ENCODE peak calls at places on chromosome 9, in ten cellular contexts. N, Z, U, Y, H, P, I, Q, K and O are unnamed samples.

GRCh38 chr9:35910613-35911488 is 1.6 kb downstream of the SPAAR start:
- DNase-seq in N (peak), Z (peak), U (peak), Y (peak), H (no peak), P (peak), I (peak), Q (peak), K (peak), O (peak)

GRCh38 chr9:135989722-135990467 is 28.7 kb upstream of the UBAC1 start:
- DNase-seq in N (no peak), Z (no peak), U (peak), Y (no peak), H (no peak), P (no peak), I (no peak), Q (peak), K (no peak), O (no peak)

GRCh38 chr9:110758201-110758600 is 89.6 kb downstream of the MUSK start:
- DNase-seq in N (no peak), Z (no peak), U (no peak), Y (no peak), H (no peak), P (no peak), I (no peak), Q (no peak), K (no peak), O (no peak)

GRCh38 chr9:37025381-37026084 is 8.5 kb downstream of the PAX5 start:
- DNase-seq in N (no peak), Z (no peak), U (peak), Y (peak), H (no peak), P (no peak), I (no peak), Q (peak), K (no peak), O (no peak)

GRCh38 chr9:79471577-79472543 is 99.9 kb upstream of the TLE4 start:
- DNase-seq in N (peak), Z (no peak), U (peak), Y (peak), H (no peak), P (peak), I (no peak), Q (peak), K (peak), O (peak)

GRCh38 chr9:91177661-91178280 is 183.9 kb downstream of the AUH start:
- DNase-seq in N (peak), Z (peak), U (no peak), Y (peak), H (no peak), P (no peak), I (peak), Q (no peak), K (peak), O (peak)

GRCh38 chr9:31847963-31848362 is 536.5 kb upstream of the ACO1 start:
- DNase-seq in N (no peak), Z (no peak), U (no peak), Y (no peak), H (no peak), P (no peak), I (no peak), Q (no peak), K (no peak), O (no peak)

GRCh38 chr9:26169684-26170083 is 491.4 kb upstream of the TUSC1 start:
- DNase-seq in N (peak), Z (peak), U (no peak), Y (peak), H (no peak), P (no peak), I (no peak), Q (no peak), K (peak), O (peak)

GRCh38 chr9:121038452-121039203 is 11.4 kb downstream of the C5 start:
- DNase-seq in N (no peak), Z (no peak), U (no peak), Y (no peak), H (no peak), P (no peak), I (no peak), Q (no peak), K (no peak), O (no peak)

GRCh38 chr9:114296338-114296737 is 26.6 kb upstream of the ORM1 start:
- DNase-seq in N (no peak), Z (no peak), U (no peak), Y (no peak), H (no peak), P (no peak), I (no peak), Q (no peak), K (no peak), O (no peak)

GRCh38 chr9:4741365-4742031 is 496 bp upstream of the AK3 start:
- DNase-seq in N (peak), Z (no peak), U (peak), Y (peak), H (peak), P (peak), I (peak), Q (no peak), K (no peak), O (no peak)

GRCh38 chr9:68625559-68625958 is 79.5 kb upstream of the PIP5K1B start:
- DNase-seq in N (no peak), Z (no peak), U (no peak), Y (no peak), H (no peak), P (no peak), I (no peak), Q (no peak), K (no peak), O (no peak)

GRCh38 chr9:27398982-27399653 is 102.2 kb upstream of the EQTN start:
- DNase-seq in N (no peak), Z (no peak), U (no peak), Y (no peak), H (no peak), P (no peak), I (no peak), Q (no peak), K (no peak), O (no peak)

GRCh38 chr9:68545033-68545705 is 4.5 kb upstream of the TMEM252 start:
- DNase-seq in N (no peak), Z (no peak), U (no peak), Y (no peak), H (no peak), P (no peak), I (no peak), Q (no peak), K (no peak), O (no peak)

GRCh38 chr9:112858625-112859147 is 32.0 kb downstream of the SLC46A2 start:
- DNase-seq in N (peak), Z (no peak), U (peak), Y (peak), H (no peak), P (peak), I (no peak), Q (no peak), K (no peak), O (peak)

GRCh38 chr9:20358201-20358600 is 264.1 kb downstream of the MLLT3 start:
- DNase-seq in N (peak), Z (peak), U (no peak), Y (peak), H (no peak), P (no peak), I (no peak), Q (no peak), K (peak), O (peak)

GRCh38 chr9:124014355-124015026 is 2.9 kb downstream of the LHX2 start:
- DNase-seq in N (no peak), Z (no peak), U (peak), Y (no peak), H (no peak), P (no peak), I (no peak), Q (no peak), K (no peak), O (no peak)

GRCh38 chr9:1047605-1048235 is 2.4 kb upstream of the DMRT2 start:
- DNase-seq in N (no peak), Z (no peak), U (peak), Y (peak), H (no peak), P (peak), I (no peak), Q (no peak), K (no peak), O (peak)

GRCh38 chr9:27194401-27195091 is 85.5 kb downstream of the TEK start:
- DNase-seq in N (peak), Z (peak), U (peak), Y (peak), H (no peak), P (no peak), I (no peak), Q (no peak), K (peak), O (peak)

GRCh38 chr9:15135167-15135792 is 171.7 kb downstream of the TTC39B start:
- DNase-seq in N (peak), Z (peak), U (peak), Y (peak), H (peak), P (peak), I (peak), Q (peak), K (peak), O (peak)

GRCh38 chr9:136826703-136827582 is 15.3 kb upstream of the AJM1 start:
- DNase-seq in N (no peak), Z (no peak), U (no peak), Y (no peak), H (no peak), P (no peak), I (no peak), Q (no peak), K (no peak), O (no peak)

GRCh38 chr9:112945620-112946208 is 55.0 kb upstream of the SLC46A2 start:
- DNase-seq in N (no peak), Z (no peak), U (no peak), Y (no peak), H (peak), P (no peak), I (peak), Q (peak), K (no peak), O (no peak)

GRCh38 chr9:129422843-129423700 is 197.8 kb downstream of the C9orf50 start:
- DNase-seq in N (no peak), Z (no peak), U (no peak), Y (no peak), H (no peak), P (no peak), I (no peak), Q (no peak), K (peak), O (peak)

GRCh38 chr9:18255158-18255629 is 218.8 kb upstream of the ADAMTSL1 start:
- DNase-seq in N (peak), Z (peak), U (peak), Y (peak), H (peak), P (peak), I (peak), Q (peak), K (peak), O (peak)

GRCh38 chr9:124011460-124012301 is at the start of gene LHX2:
- DNase-seq in N (peak), Z (peak), U (peak), Y (peak), H (peak), P (no peak), I (peak), Q (peak), K (peak), O (peak)

GRCh38 chr9:18429065-18429464 is 44.9 kb upstream of the ADAMTSL1 start:
- DNase-seq in N (no peak), Z (peak), U (no peak), Y (peak), H (no peak), P (no peak), I (no peak), Q (no peak), K (peak), O (peak)

GRCh38 chr9:116574027-116574679 is 113.0 kb upstream of the TRIM32 start:
- DNase-seq in N (no peak), Z (no peak), U (peak), Y (no peak), H (no peak), P (no peak), I (no peak), Q (no peak), K (no peak), O (peak)
- H2AFZ ChIP-seq in N (no peak), Z (no peak), U (no peak), Y (no peak), H (no peak), P (no peak), I (no peak), Q (no peak), K (no peak), O (no peak)

GRCh38 chr9:7315116-7315515 is 484.5 kb downstream of the DMAC1 start:
- DNase-seq in N (no peak), Z (no peak), U (no peak), Y (no peak), H (no peak), P (no peak), I (no peak), Q (no peak), K (no peak), O (no peak)

GRCh38 chr9:7316458-7316795 is 483.2 kb downstream of the DMAC1 start:
- DNase-seq in N (no peak), Z (no peak), U (no peak), Y (no peak), H (no peak), P (no peak), I (no peak), Q (peak), K (no peak), O (no peak)

GRCh38 chr9:7318920-7319319 is 480.7 kb downstream of the DMAC1 start:
- DNase-seq in N (no peak), Z (no peak), U (no peak), Y (no peak), H (no peak), P (no peak), I (no peak), Q (no peak), K (no peak), O (no peak)

GRCh38 chr9:7315746-7316457 is 483.7 kb downstream of the DMAC1 start:
- DNase-seq in N (peak), Z (peak), U (no peak), Y (peak), H (no peak), P (no peak), I (no peak), Q (no peak), K (peak), O (peak)

DNA sequence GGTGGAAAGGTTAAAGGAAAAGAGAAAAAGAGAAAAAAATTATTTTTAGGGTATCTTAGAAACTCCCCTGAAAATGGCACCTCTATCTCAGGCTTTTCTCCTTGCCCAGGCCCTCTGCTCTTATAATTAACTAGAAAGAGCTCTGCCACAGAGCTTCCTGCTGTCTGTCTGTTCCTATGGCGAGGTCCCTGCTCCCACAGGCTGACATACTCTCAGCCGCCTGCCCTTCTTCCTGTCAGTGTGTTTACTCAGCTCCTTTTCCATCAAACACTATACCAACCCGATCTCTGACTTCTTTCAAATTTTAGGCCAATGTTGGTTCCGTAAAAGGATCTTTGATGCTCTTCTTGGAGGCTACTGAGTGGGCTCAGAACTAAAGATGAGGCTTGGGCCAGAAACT is 482.6 kb downstream of the DMAC1 start:
- DNase-seq in N (no peak), Z (no peak), U (no peak), Y (peak), H (no peak), P (no peak), I (no peak), Q (no peak), K (no peak), O (no peak)
- H2AFZ ChIP-seq in N (no peak), Z (no peak), U (no peak), Y (peak), H (no peak), P (no peak), I (peak), Q (peak), K (no peak), O (peak)

GRCh38 chr9:92962303-92962649 is 15.0 kb downstream of the FGD3 start:
- DNase-seq in N (no peak), Z (no peak), U (peak), Y (no peak), H (no peak), P (no peak), I (no peak), Q (no peak), K (no peak), O (no peak)

GRCh38 chr9:92962846-92963245 is 15.5 kb downstream of the FGD3 start:
- DNase-seq in N (no peak), Z (no peak), U (no peak), Y (no peak), H (no peak), P (no peak), I (no peak), Q (no peak), K (no peak), O (no peak)

GRCh38 chr9:92963831-92964606 is 16.7 kb downstream of the FGD3 start:
- DNase-seq in N (no peak), Z (no peak), U (peak), Y (no peak), H (no peak), P (peak), I (no peak), Q (no peak), K (no peak), O (no peak)

GRCh38 chr9:92961627-92962302 is 14.4 kb downstream of the FGD3 start:
- DNase-seq in N (no peak), Z (no peak), U (peak), Y (no peak), H (no peak), P (peak), I (no peak), Q (no peak), K (no peak), O (no peak)

GRCh38 chr9:92960561-92961290 is 13.4 kb downstream of the FGD3 start:
- DNase-seq in N (no peak), Z (no peak), U (no peak), Y (no peak), H (no peak), P (no peak), I (no peak), Q (no peak), K (no peak), O (no peak)
- H2AFZ ChIP-seq in N (no peak), Z (no peak), U (no peak), Y (no peak), H (no peak), P (no peak), I (no peak), Q (no peak), K (no peak), O (no peak)

GRCh38 chr9:38163518-38163917 is 94.5 kb upstream of the SHB start:
- DNase-seq in N (no peak), Z (no peak), U (no peak), Y (no peak), H (no peak), P (no peak), I (peak), Q (no peak), K (no peak), O (no peak)
- H2AFZ ChIP-seq in N (no peak), Z (no peak), U (no peak), Y (no peak), H (no peak), P (no peak), I (no peak), Q (no peak), K (no peak), O (no peak)